ENCODE peak calls at places on chromosomes 16 and 17, in eight cellular contexts. F is aorta, J is NCI-H1092 treated with DMSO at 0.1 percent for 48 hours, T is NCI-H510A, M is astrocyte, I is LNCaP clone FGC, E is EL, L is left cardiac atrium. A is an unnamed sample.
A peak's percentile ranks its signal among the peaks of the same experiment; 100 is the strongest.

GRCh38 chr16:72468582-72468981 is 296.6 kb upstream of the PMFBP1 start:
- DNase-seq in L (no peak), E (no peak), F (no peak), J (no peak), T (no peak), M (peak; percentile 40), I (no peak), A (no peak)

GRCh38 chr16:46972971-46973456 is 460 bp downstream of the DNAJA2 start:
- DNase-seq in T (no peak), M (no peak), E (peak; percentile 36), J (peak; percentile 48), L (peak; percentile 49), F (peak; percentile 55), I (no peak), A (peak; percentile 8)

GRCh38 chr16:27718767-27719445 is 169.0 kb downstream of the KATNIP start:
- DNase-seq in F (no peak), M (no peak), L (no peak), J (no peak), E (no peak), T (no peak), I (no peak), A (no peak)

GRCh38 chr17:55285340-55286301 is 20.9 kb downstream of the HLF start:
- DNase-seq in F (peak; percentile 93), M (peak; percentile 27), J (peak; percentile 78), I (peak; percentile 78), L (peak; percentile 95), T (peak; percentile 62), E (peak; percentile 20), A (no peak)

GRCh38 chr17:29151567-29151966 is 28.6 kb downstream of the MYO18A start:
- DNase-seq in F (no peak), J (no peak), L (no peak), M (peak; percentile 61), I (no peak), E (peak; percentile 91), T (no peak), A (no peak)

GRCh38 chr17:1112875-1113274 is 66.9 kb downstream of the ABR start:
- DNase-seq in L (no peak), E (no peak), M (no peak), F (no peak), I (no peak), T (no peak), J (no peak), A (no peak)

GRCh38 chr17:50212121-50212843 is 10.9 kb upstream of the COL1A1 start:
- DNase-seq in E (peak; percentile 87), J (no peak), F (peak; percentile 60), L (peak; percentile 40), I (no peak), T (no peak), M (peak; percentile 82), A (no peak)

GRCh38 chr16:81625544-81626152 is 153.4 kb upstream of the PLCG2 start:
- DNase-seq in T (no peak), I (no peak), F (peak; percentile 83), J (peak; percentile 67), L (peak; percentile 69), E (peak; percentile 80), M (peak; percentile 32), A (no peak)

GRCh38 chr17:29574732-29575510 is 6.4 kb downstream of the TP53I13 start:
- DNase-seq in J (no peak), I (no peak), T (no peak), E (no peak), F (peak; percentile 21), M (no peak), L (no peak), A (no peak)

GRCh38 chr16:12985516-12985915 is 84.1 kb downstream of the SHISA9 start:
- DNase-seq in F (no peak), I (no peak), T (no peak), M (no peak), L (no peak), J (no peak), E (no peak), A (no peak)

GRCh38 chr16:27179500-27180072 is 23.7 kb upstream of the KDM8 start:
- DNase-seq in M (peak; percentile 16), F (peak; percentile 94), E (peak; percentile 58), I (peak; percentile 15), T (no peak), L (peak; percentile 89), J (peak; percentile 46), A (peak; percentile 73)

GRCh38 chr17:27780441-27781404 is 19.6 kb downstream of the NOS2 start:
- DNase-seq in L (no peak), I (no peak), E (no peak), M (no peak), J (no peak), T (no peak), F (no peak), A (no peak)

GRCh38 chr17:34797724-34798123 is 163.5 kb downstream of the CCT6B start:
- DNase-seq in F (no peak), J (no peak), M (no peak), L (no peak), I (no peak), T (no peak), E (peak; percentile 17), A (no peak)

GRCh38 chr17:28911411-28912045 is 8.6 kb upstream of the DHRS13 start:
- DNase-seq in L (no peak), T (no peak), J (no peak), F (no peak), E (no peak), M (peak; percentile 27), I (no peak), A (no peak)

GRCh38 chr17:30969989-30970680 is 704 bp upstream of the RNF135 start:
- DNase-seq in F (no peak), M (peak; percentile 7), T (peak; percentile 30), L (no peak), I (no peak), J (no peak), E (no peak), A (no peak)

GRCh38 chr16:54750249-54750648 is 180.4 kb upstream of the IRX5 start:
- DNase-seq in F (no peak), M (no peak), J (no peak), E (no peak), T (no peak), I (no peak), L (no peak), A (no peak)

GRCh38 chr17:60463157-60463820 is 41.0 kb downstream of the CHCT1 start:
- DNase-seq in L (no peak), T (no peak), M (no peak), I (no peak), J (no peak), F (no peak), E (no peak), A (no peak)

GRCh38 chr17:15257316-15257925 is 7.7 kb downstream of the PMP22 start:
- DNase-seq in T (peak; percentile 33), M (peak; percentile 55), F (peak; percentile 91), L (peak; percentile 86), E (peak; percentile 90), I (no peak), J (peak; percentile 16), A (no peak)

GRCh38 chr17:68972119-68972704 is 17.0 kb upstream of the ABCA8 start:
- DNase-seq in E (peak; percentile 15), F (no peak), T (peak; percentile 1), M (no peak), I (no peak), L (no peak), J (peak; percentile 4), A (no peak)

GRCh38 chr17:31571124-31571892 is 179.8 kb downstream of the RAB11FIP4 start:
- DNase-seq in E (peak; percentile 91), F (peak; percentile 91), T (no peak), I (no peak), J (no peak), M (peak; percentile 100), L (peak; percentile 90), A (no peak)

GRCh38 chr17:40560592-40561293 is 4.5 kb downstream of the CCR7 start:
- DNase-seq in J (no peak), F (peak; percentile 49), T (no peak), E (peak; percentile 37), I (no peak), M (peak; percentile 90), L (peak; percentile 29), A (peak; percentile 61)

GRCh38 chr16:12321363-12321762 is 344.8 kb downstream of the SNX29 start:
- DNase-seq in F (no peak), I (no peak), J (peak; percentile 9), M (no peak), T (peak; percentile 50), E (no peak), L (no peak), A (no peak)

GRCh38 chr17:82493517-82493840 is 26.1 kb upstream of the FOXK2 start:
- DNase-seq in E (peak; percentile 41), F (no peak), J (no peak), M (no peak), I (no peak), L (no peak), T (no peak), A (no peak)

GRCh38 chr16:56848955-56849689 is 15.9 kb upstream of the SLC12A3 start:
- DNase-seq in E (peak; percentile 87), F (peak; percentile 50), I (no peak), M (peak; percentile 80), T (no peak), J (peak; percentile 20), L (no peak), A (no peak)

GRCh38 chr16:2333772-2334379 is 6.7 kb downstream of the ABCA3 start:
- DNase-seq in T (no peak), F (no peak), J (no peak), L (no peak), E (peak; percentile 47), M (no peak), I (no peak), A (no peak)

GRCh38 chr17:7045492-7046126 is 1.7 kb upstream of the SLC16A11 start:
- DNase-seq in L (no peak), F (no peak), I (peak; percentile 73), J (peak; percentile 39), E (peak; percentile 73), M (peak; percentile 55), T (peak; percentile 13), A (no peak)

GRCh38 chr16:27083861-27084261 is 17.1 kb downstream of the C16orf82 start:
- DNase-seq in M (no peak), J (no peak), L (no peak), I (no peak), T (no peak), E (no peak), F (no peak), A (no peak)

GRCh38 chr16:87744750-87745514 is 20.9 kb downstream of the KLHDC4 start:
- DNase-seq in E (no peak), M (no peak), J (no peak), F (no peak), T (no peak), L (no peak), I (no peak), A (no peak)

GRCh38 chr17:4066210-4066609 is 76.6 kb downstream of the ZZEF1 start:
- DNase-seq in M (no peak), L (no peak), T (no peak), F (no peak), J (no peak), I (no peak), E (no peak), A (no peak)

GRCh38 chr17:16106161-16106891 is 106.7 kb downstream of the TTC19 start:
- DNase-seq in T (peak; percentile 49), F (no peak), L (no peak), E (no peak), I (peak; percentile 72), M (peak; percentile 80), J (no peak), A (no peak)

GRCh38 chr17:44757045-44757917 is 1.5 kb upstream of the ADAM11 start:
- DNase-seq in F (no peak), J (no peak), T (no peak), L (peak; percentile 50), E (no peak), I (no peak), M (no peak), A (no peak)

A was measured in activated CD8-positive, alpha-beta memory T cell treated with anti-CD3 and anti-CD28 coated beads for 4 hours.